ENCODE peak calls at places on chromosome 16, in five cellular contexts. I is kidney tubule cell, Y is tibial artery, Z is ascending aorta, R is mammary epithelial cell. D is an unnamed sample.

GRCh38 chr16:75341934-75342811 is 90.7 kb upstream of the BCAR1 start:
- DNase-seq in I (peak; percentile 84), Y (no peak), Z (no peak), R (peak; percentile 75), D (no peak)

GRCh38 chr16:73015612-73016487 is 32.1 kb downstream of the ZFHX3 start:
- DNase-seq in I (peak; percentile 94), Y (no peak), Z (no peak), R (peak; percentile 86), D (peak; percentile 70)

GRCh38 chr16:1199342-1200013 is 25.6 kb downstream of the TPSG1 start:
- DNase-seq in I (no peak), Y (no peak), Z (no peak), R (no peak), D (no peak)

GRCh38 chr16:46817961-46818360 is 13.0 kb downstream of the C16orf87 start:
- DNase-seq in I (no peak), Y (no peak), Z (no peak), R (no peak), D (no peak)

GRCh38 chr16:23905027-23905426 is 69.2 kb downstream of the PRKCB start:
- DNase-seq in I (peak; percentile 78), Y (no peak), Z (no peak), R (peak; percentile 66), D (no peak)

GRCh38 chr16:57783883-57784282 is 18.4 kb downstream of the KIFC3 start:
- DNase-seq in I (no peak), Y (no peak), Z (no peak), R (no peak), D (no peak)

GRCh38 chr16:50265260-50265659 is 1.1 kb upstream of the ADCY7 start:
- DNase-seq in I (peak; percentile 46), Y (no peak), Z (no peak), R (no peak), D (no peak)

GRCh38 chr16:3980311-3981111 is 100.0 kb upstream of the CREBBP start:
- DNase-seq in I (peak; percentile 50), Y (no peak), Z (no peak), R (no peak), D (no peak)

GRCh38 chr16:89973654-89974335 is 25.2 kb downstream of the DEF8 start:
- DNase-seq in I (peak; percentile 39), Y (no peak), Z (no peak), R (no peak), D (no peak)

GRCh38 chr16:54936979-54937672 is 6.5 kb downstream of the IRX5 start:
- DNase-seq in I (peak; percentile 60), Y (no peak), Z (no peak), R (peak; percentile 82), D (no peak)

GRCh38 chr16:68655806-68656205 is 10.7 kb downstream of the CDH3 start:
- DNase-seq in I (no peak), Y (no peak), Z (no peak), R (no peak), D (no peak)

D was measured in gastrocnemius medialis.